ENCODE peak calls at places on chromosomes 11 and 22, in four cellular contexts. J is prostate gland; S is CD8-positive, alpha-beta memory T cell; A is HS-27A. L is an unnamed sample.

GRCh38 chr22:23790819-23791736 is 4.3 kb downstream of the SMARCB1 start:
- DNase-seq in J (no peak), A (no peak), S (no peak), L (no peak)

GRCh38 chr22:48754611-48755331 is 1072.9 kb downstream of the BRD1 start:
- DNase-seq in S (no peak), A (no peak), J (peak), L (no peak)

GRCh38 chr11:40328890-40329617 is 1130.4 kb downstream of the LRRC4C start:
- DNase-seq in S (no peak), A (peak), J (peak), L (no peak)

GRCh38 chr11:2760196-2760871 is 60.5 kb upstream of the KCNQ1OT1 start:
- DNase-seq in A (no peak), J (no peak), S (no peak), L (no peak)

GRCh38 chr11:69134957-69135356 is 20.8 kb upstream of the SMIM38 start:
- DNase-seq in S (no peak), A (no peak), J (no peak), L (no peak)

GRCh38 chr22:37630839-37631435 is 8.5 kb upstream of the SH3BP1 start:
- DNase-seq in S (no peak), A (no peak), J (no peak), L (no peak)

GRCh38 chr11:70916321-70916720 is 336.1 kb downstream of the SHANK2 start:
- DNase-seq in S (no peak), J (no peak), A (no peak), L (no peak)

GRCh38 chr22:33932997-33933396 is 12.7 kb upstream of the LARGE1 start:
- DNase-seq in A (no peak), S (no peak), J (no peak), L (no peak)

GRCh38 chr22:42440728-42441127 is 8.5 kb upstream of the NFAM1 start:
- DNase-seq in S (no peak), A (no peak), J (no peak), L (no peak)

GRCh38 chr22:35467788-35468187 is 67.8 kb downstream of the MCM5 start:
- DNase-seq in S (no peak), J (peak), A (no peak), L (no peak)

GRCh38 chr11:82903843-82904586 is 2.5 kb downstream of the DDIAS start:
- DNase-seq in S (no peak), A (no peak), J (no peak), L (no peak)

GRCh38 chr11:69252494-69252845 is 41.5 kb upstream of the MYEOV start:
- DNase-seq in J (no peak), A (no peak), S (no peak), L (no peak)

GRCh38 chr11:69664901-69665300 is 10.3 kb downstream of the LTO1 start:
- DNase-seq in A (no peak), S (no peak), J (no peak), L (no peak)

GRCh38 chr11:8265681-8266241 is 2.1 kb upstream of the LMO1 start:
- DNase-seq in J (no peak), S (no peak), A (no peak), L (no peak)

GRCh38 chr22:41512421-41513194 is 31.7 kb downstream of the POLR3H start:
- DNase-seq in J (peak), S (no peak), A (peak), L (no peak)

GRCh38 chr11:63911876-63912275 is 5.1 kb downstream of the RCOR2 start:
- DNase-seq in A (no peak), S (no peak), J (no peak), L (no peak)

GRCh38 chr11:12029738-12030363 is 21.4 kb upstream of the DKK3 start:
- DNase-seq in J (no peak), S (no peak), A (peak), L (no peak)

GRCh38 chr11:85627332-85627997 is at the start of gene DLG2:
- DNase-seq in A (no peak), J (peak), S (peak), L (peak)

GRCh38 chr11:61138940-61139339 is 22.3 kb downstream of the VPS37C start:
- DNase-seq in J (no peak), S (no peak), A (peak), L (no peak)

GRCh38 chr11:107567739-107568335 is 2.3 kb upstream of the ALKBH8 start:
- DNase-seq in A (no peak), J (no peak), S (no peak), L (no peak)